ENCODE peak calls at places on chromosomes 13 and 19, in ten cellular contexts. X is GM23338, U is HCT116, M is Peyer's patch, P is right lobe of liver, H is heart right ventricle, A is adrenal gland, Y is fibroblast of lung, F is lung, Q is prostate gland. G is an unnamed sample.

GRCh38 chr13:37788346-37788745 is 81.2 kb downstream of the TRPC4 start:
- DNase-seq in U (no peak), F (no peak), A (no peak), M (no peak), H (no peak), Y (no peak), P (no peak), X (no peak), Q (no peak), G (no peak)

GRCh38 chr19:7482584-7483439 is 6.0 kb downstream of the PEX11G start:
- DNase-seq in P (peak; percentile 68), Y (no peak), Q (no peak), M (peak; percentile 80), U (peak; percentile 24), H (no peak), A (peak; percentile 58), F (no peak), X (peak; percentile 97), G (no peak)

GRCh38 chr13:42101821-42102580 is 53.6 kb downstream of the DGKH start:
- DNase-seq in P (no peak), X (no peak), A (peak; percentile 24), Q (no peak), H (no peak), M (no peak), Y (peak; percentile 7), U (no peak), F (no peak), G (peak; percentile 29)

GRCh38 chr13:109667754-109668360 is 118.5 kb downstream of the IRS2 start:
- DNase-seq in H (no peak), Q (no peak), Y (no peak), X (no peak), P (no peak), F (no peak), M (no peak), A (no peak), U (no peak), G (no peak)

GRCh38 chr13:109655206-109655600 is 131.2 kb downstream of the IRS2 start:
- DNase-seq in U (no peak), H (no peak), Y (no peak), F (no peak), Q (no peak), X (no peak), M (no peak), A (no peak), P (no peak), G (no peak)

GRCh38 chr19:32674153-32674958 is 624 bp downstream of the ANKRD27 start:
- DNase-seq in U (no peak), Y (no peak), A (no peak), F (no peak), X (no peak), Q (no peak), M (no peak), P (no peak), H (no peak), G (no peak)

GRCh38 chr13:49220035-49220855 is at the start of gene MLNR:
- DNase-seq in A (no peak), Q (no peak), M (peak; percentile 62), Y (peak; percentile 40), X (peak; percentile 76), H (peak; percentile 16), U (no peak), F (no peak), P (peak; percentile 65), G (peak; percentile 70)

GRCh38 chr19:38964738-38965137 is 10.8 kb downstream of the FBXO17 start:
- DNase-seq in X (no peak), P (no peak), A (no peak), M (no peak), Y (no peak), H (no peak), F (no peak), U (no peak), Q (no peak), G (no peak)

GRCh38 chr19:51441410-51442390 is 16.6 kb downstream of the SIGLEC8 start:
- DNase-seq in X (no peak), F (no peak), A (no peak), U (no peak), P (no peak), Q (no peak), M (no peak), Y (no peak), H (no peak), G (no peak)

GRCh38 chr13:77784531-77784930 is 87.0 kb downstream of the SLAIN1 start:
- DNase-seq in Q (no peak), X (peak; percentile 24), Y (no peak), P (no peak), A (no peak), H (no peak), U (no peak), M (no peak), F (no peak), G (no peak)

GRCh38 chr13:48564046-48564445 is 31.2 kb upstream of the RCBTB2 start:
- DNase-seq in U (no peak), X (no peak), Q (no peak), P (no peak), H (no peak), A (no peak), Y (no peak), M (no peak), F (no peak), G (no peak)

GRCh38 chr13:37070145-37070695 is 10.7 kb upstream of the SUPT20H start:
- DNase-seq in X (no peak), P (no peak), F (no peak), Y (no peak), H (no peak), Q (no peak), M (no peak), U (no peak), A (no peak), G (no peak)

DNA sequence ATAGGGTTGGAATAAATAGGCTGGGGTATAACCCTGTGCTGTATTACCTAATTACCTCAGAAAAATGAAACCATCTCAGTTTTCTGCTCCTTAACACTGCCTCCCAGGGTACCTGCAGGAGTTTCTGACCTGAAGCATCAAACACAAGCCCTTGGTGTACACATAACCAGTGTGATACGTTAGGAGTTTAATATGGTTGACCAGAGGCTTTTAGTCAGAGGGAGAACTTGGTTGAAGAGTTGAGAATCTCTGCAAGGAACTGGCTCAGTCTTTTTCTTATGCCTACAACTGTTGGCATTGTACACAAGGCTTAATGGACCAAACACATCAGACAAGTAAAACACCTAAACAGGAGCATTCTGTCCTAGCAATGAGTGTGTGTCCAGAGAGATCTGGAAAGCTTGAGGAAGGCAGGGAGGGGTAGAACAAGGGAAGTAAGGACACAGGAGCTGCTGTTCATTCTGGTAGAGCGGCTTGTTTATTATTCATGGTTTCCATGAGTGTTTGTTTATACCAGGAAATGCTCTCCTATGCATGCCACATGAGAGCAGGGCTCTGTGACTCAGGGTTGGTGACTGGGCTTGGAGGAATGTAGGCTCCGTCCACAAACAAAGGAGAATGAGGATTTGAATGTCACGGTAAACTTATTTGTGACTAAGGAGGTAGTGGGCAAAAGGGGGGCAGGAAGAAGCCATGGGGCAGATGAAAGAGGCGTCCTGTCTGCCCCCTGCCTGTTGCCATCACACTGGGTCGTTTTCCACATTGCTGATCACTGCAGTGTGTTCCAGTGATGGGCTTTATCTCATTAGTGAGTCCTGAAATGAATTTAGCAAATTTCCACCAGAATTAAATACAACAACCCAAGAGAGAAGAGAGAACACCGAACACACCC is 11.9 kb upstream of the SPATA13 start:
- DNase-seq in F (peak; percentile 72), Y (peak; percentile 99), A (no peak), M (peak; percentile 58), P (no peak), Q (peak; percentile 36), X (peak; percentile 72), H (no peak), U (peak; percentile 96), G (no peak)
- TF ChIP-seq CTCF in F (no peak), Y (peak; percentile 14), A (no peak), M (no peak), P (no peak), Q (no peak), X (no peak), H (no peak), U (no peak), G (no peak)

GRCh38 chr19:5120321-5120720 is 151.4 kb downstream of the KDM4B start:
- DNase-seq in X (no peak), A (no peak), Q (no peak), U (no peak), F (no peak), Y (no peak), M (no peak), P (no peak), H (no peak), G (no peak)
- H3K4me1 ChIP-seq in X (peaks cover 10% of the 10 kb centered on the region), A (peaks cover 4% of the 10 kb centered on the region), Q (no peaks in the 10 kb centered on the region), U (no peaks in the 10 kb centered on the region), F (no peaks in the 10 kb centered on the region), Y (no peaks in the 10 kb centered on the region), M (no peaks in the 10 kb centered on the region), P (no peaks in the 10 kb centered on the region), H (peaks cover 3% of the 10 kb centered on the region), G (peaks cover 9% of the 10 kb centered on the region)

DNA sequence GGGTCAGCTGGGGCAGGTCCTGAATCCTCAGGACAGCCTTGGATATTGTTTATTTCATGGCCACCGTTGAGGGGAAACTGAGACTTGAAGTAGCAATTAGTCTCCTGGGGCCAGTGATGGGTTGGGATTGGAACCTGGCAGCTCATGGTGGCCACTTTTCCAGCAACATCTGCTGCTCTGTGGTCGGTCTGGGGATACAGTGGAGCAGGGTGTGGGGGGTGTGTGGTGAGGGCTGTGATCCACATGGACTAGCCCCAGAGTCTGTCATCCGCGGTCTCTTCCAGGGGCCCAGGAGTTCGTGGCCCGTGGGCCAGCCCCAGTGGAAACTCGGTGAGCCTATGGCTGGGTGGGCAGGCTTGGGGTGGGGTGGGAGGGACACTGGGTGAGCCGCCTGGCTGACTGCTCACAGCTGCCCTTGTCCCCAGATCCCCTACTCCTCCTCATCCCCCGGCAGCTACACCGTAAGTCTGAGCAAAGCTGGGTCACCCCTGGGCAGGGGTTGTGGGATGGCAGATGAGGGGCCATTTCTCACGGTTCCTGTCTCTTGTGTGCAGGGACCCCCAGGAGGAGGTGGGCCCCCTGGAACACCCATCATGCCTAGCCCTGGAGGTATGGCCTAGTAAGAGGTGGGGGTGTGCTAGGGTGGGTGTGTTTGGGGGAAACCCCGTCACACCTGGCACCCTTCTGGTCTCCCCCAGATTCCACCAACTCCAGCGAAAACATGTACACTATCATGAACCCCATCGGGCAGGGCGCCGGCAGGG is 5.5 kb downstream of the ISYNA1 start:
- DNase-seq in U (no peak), X (peak; percentile 26), M (no peak), P (no peak), A (no peak), H (no peak), F (no peak), Y (no peak), Q (no peak), G (no peak)
- H3K27ac ChIP-seq in U (peak overlapping the region; percentile 29), X (no peak overlapping the region), M (peak overlapping the region; percentile 88), P (no peak overlapping the region), A (peak overlapping the region; percentile 70), H (peak overlapping the region; percentile 44), F (no peak overlapping the region), Y (no peak overlapping the region), Q (peak overlapping the region; percentile 73), G (no peak overlapping the region)

DNA sequence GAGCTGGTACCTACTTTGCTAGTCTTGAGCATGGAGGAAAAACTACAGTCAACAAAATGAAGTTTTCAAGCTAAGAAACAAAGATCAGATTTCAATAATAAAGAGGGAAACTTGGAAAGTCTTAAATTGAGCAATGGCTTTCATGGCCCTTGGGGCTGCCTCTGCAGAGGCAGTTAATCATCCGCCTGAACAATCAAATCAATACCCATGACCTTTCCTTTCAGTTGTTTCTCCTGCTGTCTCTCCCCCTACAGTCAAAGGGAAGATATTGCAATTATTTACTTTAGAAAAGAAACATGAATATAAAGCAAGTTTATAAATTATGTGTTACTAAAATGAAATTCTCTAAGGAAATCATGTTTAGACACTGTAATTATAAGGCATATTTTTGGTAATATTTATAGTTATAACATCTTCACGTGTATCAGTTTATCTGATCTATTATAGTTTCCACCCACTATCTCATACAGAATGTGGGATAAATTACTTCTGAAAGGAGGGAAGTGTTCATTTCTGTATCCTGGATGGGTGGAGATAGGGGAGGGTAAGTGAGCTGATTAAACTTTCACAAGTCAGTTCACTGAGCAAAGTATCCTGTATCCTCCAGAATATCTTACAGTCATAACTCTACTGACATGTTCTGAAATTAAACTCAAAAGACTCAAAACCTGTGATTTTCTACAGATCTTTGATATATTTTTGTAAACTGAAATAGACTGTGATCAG is 72.4 kb upstream of the TSC22D1 start:
- DNase-seq in Q (no peak), H (no peak), U (peak; percentile 21), A (no peak), Y (no peak), F (no peak), X (peak; percentile 43), M (no peak), P (no peak), G (no peak)
- TF ChIP-seq CTCF in Q (no peak), H (peak; percentile 25), U (peak; percentile 6), A (peak; percentile 31), Y (no peak), F (no peak), X (peak; percentile 62), M (peak; percentile 38), P (peak; percentile 26), G (peak; percentile 13)